ENCODE peak calls at places on chromosomes 3 and 15, in six cellular contexts. One of them, this sample, is unnamed.

GRCh38 chr15:84832446-84833040 is 15.4 kb downstream of the ALPK3 start:
- DNase-seq in HFF-Myc: no peak
- DNase-seq in brain microvascular endothelial cell: no peak
- DNase-seq in prostate gland: no peak
- DNase-seq in foreskin fibroblast: no peak
- DNase-seq in kidney epithelial cell: no peak
- DNase-seq in this sample: no peak

GRCh38 chr3:152073267-152073666 is 195.5 kb upstream of the MBNL1 start:
- DNase-seq in HFF-Myc: no peak
- DNase-seq in brain microvascular endothelial cell: peak
- DNase-seq in prostate gland: no peak
- DNase-seq in foreskin fibroblast: peak
- DNase-seq in kidney epithelial cell: no peak
- DNase-seq in this sample: peak

GRCh38 chr15:40248006-40248783 is 9.3 kb downstream of the PAK6 start:
- DNase-seq in HFF-Myc: no peak
- DNase-seq in brain microvascular endothelial cell: no peak
- DNase-seq in prostate gland: no peak
- DNase-seq in foreskin fibroblast: no peak
- DNase-seq in kidney epithelial cell: no peak
- DNase-seq in this sample: no peak

GRCh38 chr3:173843060-173843459 is 445.5 kb downstream of the NLGN1 start:
- DNase-seq in HFF-Myc: no peak
- DNase-seq in brain microvascular endothelial cell: no peak
- DNase-seq in prostate gland: no peak
- DNase-seq in foreskin fibroblast: no peak
- DNase-seq in kidney epithelial cell: no peak
- DNase-seq in this sample: no peak

GRCh38 chr3:126845910-126846309 is 137.0 kb upstream of the PLXNA1 start:
- DNase-seq in HFF-Myc: no peak
- DNase-seq in brain microvascular endothelial cell: no peak
- DNase-seq in prostate gland: no peak
- DNase-seq in foreskin fibroblast: no peak
- DNase-seq in kidney epithelial cell: no peak
- DNase-seq in this sample: no peak

GRCh38 chr3:104269771-104270170 is 1096.9 kb upstream of the ALCAM start:
- DNase-seq in HFF-Myc: no peak
- DNase-seq in brain microvascular endothelial cell: no peak
- DNase-seq in prostate gland: no peak
- DNase-seq in foreskin fibroblast: no peak
- DNase-seq in kidney epithelial cell: no peak
- DNase-seq in this sample: no peak

GRCh38 chr3:40719660-40720287 is 195.0 kb downstream of the ZNF621 start:
- DNase-seq in HFF-Myc: no peak
- DNase-seq in brain microvascular endothelial cell: no peak
- DNase-seq in prostate gland: peak
- DNase-seq in foreskin fibroblast: peak
- DNase-seq in kidney epithelial cell: no peak
- DNase-seq in this sample: peak

GRCh38 chr3:132870596-132870995 is 148.4 kb upstream of the NPHP3 start:
- DNase-seq in HFF-Myc: no peak
- DNase-seq in brain microvascular endothelial cell: no peak
- DNase-seq in prostate gland: no peak
- DNase-seq in foreskin fibroblast: no peak
- DNase-seq in kidney epithelial cell: no peak
- DNase-seq in this sample: no peak

GRCh38 chr15:40108061-40108854 is 421 bp downstream of the BMF start:
- DNase-seq in HFF-Myc: no peak
- DNase-seq in brain microvascular endothelial cell: no peak
- DNase-seq in prostate gland: peak
- DNase-seq in foreskin fibroblast: peak
- DNase-seq in kidney epithelial cell: no peak
- DNase-seq in this sample: peak

GRCh38 chr15:55758580-55758986 is 15.6 kb upstream of the PRTG start:
- DNase-seq in HFF-Myc: no peak
- DNase-seq in brain microvascular endothelial cell: peak
- DNase-seq in prostate gland: no peak
- DNase-seq in foreskin fibroblast: peak
- DNase-seq in kidney epithelial cell: no peak
- DNase-seq in this sample: no peak

GRCh38 chr3:42934111-42934510 is 28.2 kb downstream of the ZNF662 start:
- DNase-seq in HFF-Myc: no peak
- DNase-seq in brain microvascular endothelial cell: no peak
- DNase-seq in prostate gland: no peak
- DNase-seq in foreskin fibroblast: no peak
- DNase-seq in kidney epithelial cell: no peak
- DNase-seq in this sample: no peak

GRCh38 chr3:187230011-187230410 is 32.7 kb downstream of the RTP1 start:
- DNase-seq in HFF-Myc: no peak
- DNase-seq in brain microvascular endothelial cell: no peak
- DNase-seq in prostate gland: no peak
- DNase-seq in foreskin fibroblast: peak
- DNase-seq in kidney epithelial cell: no peak
- DNase-seq in this sample: no peak

GRCh38 chr15:85752591-85752990 is 42.1 kb downstream of the KLHL25 start:
- DNase-seq in HFF-Myc: no peak
- DNase-seq in brain microvascular endothelial cell: no peak
- DNase-seq in prostate gland: peak
- DNase-seq in foreskin fibroblast: no peak
- DNase-seq in kidney epithelial cell: no peak
- DNase-seq in this sample: no peak

GRCh38 chr3:9452417-9452816 is 55.0 kb downstream of the SETD5 start:
- DNase-seq in HFF-Myc: no peak
- DNase-seq in brain microvascular endothelial cell: no peak
- DNase-seq in prostate gland: no peak
- DNase-seq in foreskin fibroblast: no peak
- DNase-seq in kidney epithelial cell: no peak
- DNase-seq in this sample: peak

GRCh38 chr3:29004885-29005599 is 275.8 kb upstream of the RBMS3 start:
- DNase-seq in HFF-Myc: no peak
- DNase-seq in brain microvascular endothelial cell: no peak
- DNase-seq in prostate gland: no peak
- DNase-seq in foreskin fibroblast: no peak
- DNase-seq in kidney epithelial cell: no peak
- DNase-seq in this sample: no peak

GRCh38 chr15:82850731-82851130 is 41.3 kb downstream of the WHAMM start:
- DNase-seq in HFF-Myc: no peak
- DNase-seq in brain microvascular endothelial cell: no peak
- DNase-seq in prostate gland: no peak
- DNase-seq in foreskin fibroblast: peak
- DNase-seq in kidney epithelial cell: no peak
- DNase-seq in this sample: no peak

GRCh38 chr3:197298858-197299854 is 744 bp upstream of the DLG1 start:
- DNase-seq in HFF-Myc: no peak
- DNase-seq in brain microvascular endothelial cell: no peak
- DNase-seq in prostate gland: peak
- DNase-seq in foreskin fibroblast: peak
- DNase-seq in kidney epithelial cell: no peak
- DNase-seq in this sample: no peak

GRCh38 chr3:63047068-63047467 is 171.9 kb upstream of the CADPS start:
- DNase-seq in HFF-Myc: no peak
- DNase-seq in brain microvascular endothelial cell: no peak
- DNase-seq in prostate gland: no peak
- DNase-seq in foreskin fibroblast: no peak
- DNase-seq in kidney epithelial cell: no peak
- DNase-seq in this sample: no peak

GRCh38 chr3:9244495-9245183 is 4.8 kb downstream of the SRGAP3 start:
- DNase-seq in HFF-Myc: no peak
- DNase-seq in brain microvascular endothelial cell: no peak
- DNase-seq in prostate gland: no peak
- DNase-seq in foreskin fibroblast: no peak
- DNase-seq in kidney epithelial cell: no peak
- DNase-seq in this sample: no peak

GRCh38 chr15:85499498-85499897 is 119.1 kb downstream of the AKAP13 start:
- DNase-seq in HFF-Myc: no peak
- DNase-seq in brain microvascular endothelial cell: no peak
- DNase-seq in prostate gland: no peak
- DNase-seq in foreskin fibroblast: no peak
- DNase-seq in kidney epithelial cell: no peak
- DNase-seq in this sample: no peak

GRCh38 chr3:159884661-159885402 is 103.8 kb upstream of the IL12A start:
- DNase-seq in HFF-Myc: no peak
- DNase-seq in brain microvascular endothelial cell: no peak
- DNase-seq in prostate gland: no peak
- DNase-seq in foreskin fibroblast: peak
- DNase-seq in kidney epithelial cell: no peak
- DNase-seq in this sample: peak
- TF ChIP-seq CTCF in HFF-Myc: peak
- TF ChIP-seq CTCF in brain microvascular endothelial cell: peak
- TF ChIP-seq CTCF in prostate gland: peak
- TF ChIP-seq CTCF in foreskin fibroblast: peak
- TF ChIP-seq CTCF in kidney epithelial cell: peak
- TF ChIP-seq CTCF in this sample: peak

DNA sequence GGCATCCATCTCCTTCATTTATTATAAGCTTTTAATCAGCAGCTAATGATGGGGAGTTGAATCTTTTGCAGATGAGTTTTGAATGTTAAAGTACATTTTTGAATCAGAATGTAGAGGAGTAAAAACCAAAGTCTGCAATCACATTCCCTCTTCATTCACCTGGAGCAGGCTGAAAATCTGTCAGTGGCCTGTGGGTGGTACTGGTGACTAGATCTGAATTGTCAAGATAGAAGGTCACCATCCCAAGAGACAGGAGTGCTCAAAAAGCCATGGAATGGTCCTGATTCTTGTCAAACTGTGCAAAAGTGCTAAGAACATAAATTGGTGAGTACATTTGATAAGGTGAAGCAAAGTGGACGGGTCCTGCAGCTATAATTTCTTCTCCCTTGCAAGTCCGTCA is 881.3 kb upstream of the NR2F2 start:
- DNase-seq in HFF-Myc: no peak
- DNase-seq in brain microvascular endothelial cell: no peak
- DNase-seq in prostate gland: no peak
- DNase-seq in foreskin fibroblast: no peak
- DNase-seq in kidney epithelial cell: no peak
- DNase-seq in this sample: no peak
- TF ChIP-seq CTCF in HFF-Myc: no peak
- TF ChIP-seq CTCF in brain microvascular endothelial cell: no peak
- TF ChIP-seq CTCF in prostate gland: no peak
- TF ChIP-seq CTCF in foreskin fibroblast: no peak
- TF ChIP-seq CTCF in kidney epithelial cell: no peak
- TF ChIP-seq CTCF in this sample: no peak

DNA sequence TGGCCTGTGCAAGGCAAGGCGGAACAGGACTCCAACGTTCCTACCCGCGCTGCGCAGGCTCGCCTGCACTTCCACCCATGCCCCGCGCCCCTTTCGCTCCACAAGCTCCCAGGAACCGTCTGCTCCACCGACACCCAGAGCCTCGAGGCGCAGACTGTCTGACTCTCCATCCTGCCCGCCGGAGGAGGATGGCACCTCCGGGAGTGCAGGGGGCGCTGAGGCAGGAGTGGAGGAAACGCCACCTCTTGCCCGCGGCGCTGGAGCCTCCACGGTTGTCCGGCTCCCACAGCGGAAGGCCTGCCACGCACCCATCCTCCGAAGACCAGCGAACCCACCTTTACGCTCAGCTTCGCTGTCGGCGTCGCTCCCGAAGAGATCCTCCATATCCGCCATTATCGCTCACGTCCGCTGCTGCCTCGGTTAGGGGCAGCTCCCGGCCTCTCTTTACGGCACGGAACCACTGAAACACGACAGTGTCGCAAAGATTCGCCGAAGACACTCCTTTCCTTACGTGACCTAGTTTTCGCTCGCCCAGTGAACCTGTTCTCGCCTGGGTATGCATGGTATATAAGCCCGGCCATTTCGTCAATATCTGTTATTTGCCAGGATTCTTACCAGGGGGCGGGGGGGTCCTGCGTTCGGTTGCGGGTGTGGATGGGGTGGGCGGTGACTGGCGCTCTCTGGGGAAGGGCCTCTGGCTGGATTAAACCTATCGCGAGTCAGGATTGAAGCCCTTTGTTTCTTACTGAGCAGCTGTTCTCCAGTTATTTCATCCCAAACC is at the start of gene LEO1:
- DNase-seq in HFF-Myc: peak
- DNase-seq in brain microvascular endothelial cell: peak
- DNase-seq in prostate gland: peak
- DNase-seq in foreskin fibroblast: peak
- DNase-seq in kidney epithelial cell: peak
- DNase-seq in this sample: peak
- TF ChIP-seq CTCF in HFF-Myc: peak
- TF ChIP-seq CTCF in brain microvascular endothelial cell: peak
- TF ChIP-seq CTCF in prostate gland: peak
- TF ChIP-seq CTCF in foreskin fibroblast: peak
- TF ChIP-seq CTCF in kidney epithelial cell: peak
- TF ChIP-seq CTCF in this sample: peak

DNA sequence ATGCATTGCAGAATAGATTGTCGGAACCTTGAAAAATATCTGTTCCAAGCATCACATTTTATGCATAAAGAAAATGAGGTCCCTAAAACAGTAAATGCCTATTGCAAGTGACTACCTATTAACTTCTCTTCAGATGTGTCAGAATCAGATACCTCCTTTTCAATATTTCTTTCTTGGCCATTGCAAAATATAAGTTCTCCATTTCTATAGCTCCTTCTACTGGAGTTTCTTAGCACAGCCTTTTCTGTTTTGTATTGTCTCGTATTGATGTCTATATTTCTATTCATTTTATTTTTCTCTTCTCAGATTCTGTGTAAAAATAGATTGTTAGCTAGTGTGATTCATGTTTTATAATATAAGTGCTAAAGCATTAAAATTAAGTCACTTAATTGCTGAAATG is 63.4 kb downstream of the PPARG start:
- DNase-seq in HFF-Myc: no peak
- DNase-seq in brain microvascular endothelial cell: no peak
- DNase-seq in prostate gland: no peak
- DNase-seq in foreskin fibroblast: no peak
- DNase-seq in kidney epithelial cell: no peak
- DNase-seq in this sample: no peak
- TF ChIP-seq CTCF in HFF-Myc: no peak
- TF ChIP-seq CTCF in brain microvascular endothelial cell: no peak
- TF ChIP-seq CTCF in prostate gland: no peak
- TF ChIP-seq CTCF in foreskin fibroblast: no peak
- TF ChIP-seq CTCF in kidney epithelial cell: peak
- TF ChIP-seq CTCF in this sample: no peak

GRCh38 chr3:148631124-148631903 is 66.4 kb upstream of the AGTR1 start:
- DNase-seq in HFF-Myc: no peak
- DNase-seq in brain microvascular endothelial cell: no peak
- DNase-seq in prostate gland: no peak
- DNase-seq in foreskin fibroblast: no peak
- DNase-seq in kidney epithelial cell: no peak
- DNase-seq in this sample: no peak
- TF ChIP-seq CTCF in HFF-Myc: peak
- TF ChIP-seq CTCF in brain microvascular endothelial cell: peak
- TF ChIP-seq CTCF in prostate gland: no peak
- TF ChIP-seq CTCF in foreskin fibroblast: peak
- TF ChIP-seq CTCF in kidney epithelial cell: peak
- TF ChIP-seq CTCF in this sample: peak

DNA sequence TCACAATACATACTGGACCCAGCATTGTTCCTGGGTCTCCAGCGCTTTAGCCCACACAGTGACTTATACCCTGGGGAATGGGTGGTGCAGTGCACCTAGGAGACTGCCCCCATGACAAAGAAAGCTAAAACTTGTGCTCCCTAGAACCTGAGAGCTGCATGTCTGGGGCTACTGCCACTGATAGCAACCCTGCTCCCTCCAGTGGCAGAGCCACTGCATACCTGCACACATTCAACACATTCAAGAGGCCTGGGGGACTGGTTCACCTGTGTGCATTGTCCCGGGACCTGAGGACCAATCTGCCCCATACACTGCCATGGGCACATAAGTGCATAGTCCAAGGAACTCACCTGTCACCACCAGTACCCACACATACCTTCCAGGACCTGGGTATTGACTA is 302.7 kb upstream of the MANF start:
- DNase-seq in HFF-Myc: no peak
- DNase-seq in brain microvascular endothelial cell: no peak
- DNase-seq in prostate gland: no peak
- DNase-seq in foreskin fibroblast: no peak
- DNase-seq in kidney epithelial cell: no peak
- DNase-seq in this sample: no peak
- TF ChIP-seq CTCF in HFF-Myc: no peak
- TF ChIP-seq CTCF in brain microvascular endothelial cell: no peak
- TF ChIP-seq CTCF in prostate gland: no peak
- TF ChIP-seq CTCF in foreskin fibroblast: no peak
- TF ChIP-seq CTCF in kidney epithelial cell: no peak
- TF ChIP-seq CTCF in this sample: no peak